ENCODE peak calls at places on chromosomes 2 and 18, in four cellular contexts. A is NCI-H1417; S is germinal center; O is CD4-positive, CD25-positive, alpha-beta regulatory T cell. X is an unnamed sample.

GRCh38 chr2:44941551-44942234 is at the start of gene SIX3:
- DNase-seq in A (peak; percentile 80), O (no peak), S (no peak), X (peak; percentile 58)

GRCh38 chr18:377088-377487 is 109.2 kb upstream of the THOC1 start:
- DNase-seq in A (no peak), S (no peak), O (no peak), X (no peak)

GRCh38 chr2:222861411-222862067 is 703 bp downstream of the ACSL3 start:
- DNase-seq in S (peak; percentile 56), A (peak; percentile 60), O (peak; percentile 24), X (no peak)

GRCh38 chr2:8090748-8091700 is 590.8 kb upstream of the ID2 start:
- DNase-seq in A (peak; percentile 20), S (no peak), O (no peak), X (no peak)

GRCh38 chr2:119245841-119246230 is 22.2 kb downstream of the STEAP3 start:
- DNase-seq in O (no peak), A (no peak), S (no peak), X (no peak)

GRCh38 chr2:88350641-88351601 is 101.6 kb downstream of the FOXI3 start:
- DNase-seq in S (peak; percentile 66), O (peak; percentile 29), A (no peak), X (no peak)

GRCh38 chr2:7625392-7626138 is 708.4 kb downstream of the RNF144A start:
- DNase-seq in A (peak; percentile 84), O (no peak), S (peak; percentile 40), X (no peak)

GRCh38 chr2:225668606-225669266 is 269.2 kb downstream of the NYAP2 start:
- DNase-seq in O (no peak), S (peak; percentile 30), A (peak; percentile 87), X (peak; percentile 6)

GRCh38 chr18:9986156-9986930 is 72.5 kb downstream of the VAPA start:
- DNase-seq in A (no peak), O (no peak), S (no peak), X (no peak)

GRCh38 chr2:85017436-85018048 is 46.6 kb downstream of the KCMF1 start:
- DNase-seq in O (no peak), S (no peak), A (peak; percentile 3), X (no peak)

GRCh38 chr2:58436842-58437241 is 195.7 kb upstream of the FANCL start:
- DNase-seq in O (no peak), A (no peak), S (no peak), X (no peak)

GRCh38 chr2:96907405-96908041 is 37.6 kb upstream of the SEMA4C start:
- DNase-seq in O (no peak), A (no peak), S (no peak), X (peak; percentile 32)

GRCh38 chr2:15820927-15821326 is 119.4 kb upstream of the MYCN start:
- DNase-seq in A (no peak), O (no peak), S (no peak), X (no peak)

GRCh38 chr2:111048856-111049551 is 71.7 kb upstream of the BCL2L11 start:
- DNase-seq in S (no peak), O (no peak), A (no peak), X (no peak)

GRCh38 chr2:122136071-122136470 is 380.6 kb downstream of the TSN start:
- DNase-seq in S (peak; percentile 51), A (peak; percentile 9), O (no peak), X (no peak)

GRCh38 chr2:237223208-237223861 is 137.6 kb downstream of the COPS8 start:
- DNase-seq in S (no peak), A (no peak), O (no peak), X (no peak)

GRCh38 chr2:43522177-43522576 is 73.7 kb downstream of the THADA start:
- DNase-seq in O (no peak), A (no peak), S (no peak), X (no peak)

GRCh38 chr18:74562080-74562725 is 27.9 kb downstream of the CNDP1 start:
- DNase-seq in S (no peak), A (no peak), O (no peak), X (no peak)

GRCh38 chr2:221241072-221241471 is 331.0 kb downstream of the EPHA4 start:
- DNase-seq in S (no peak), A (no peak), O (no peak), X (no peak)

GRCh38 chr2:141062016-141062415 is 1068.8 kb downstream of the LRP1B start:
- DNase-seq in A (no peak), S (no peak), O (no peak), X (no peak)

GRCh38 chr2:28477645-28478044 is 18.2 kb upstream of the PLB1 start:
- DNase-seq in A (no peak), O (no peak), S (no peak), X (no peak)

GRCh38 chr2:86703704-86704370 is 16.3 kb upstream of the RMND5A start:
- DNase-seq in S (no peak), O (no peak), A (peak; percentile 83), X (peak; percentile 28)

X was measured in DMS79 treated with DMSO at 0.1 percent for 48 hours.